ENCODE peak calls at places on chromosomes 4 and X, in four cellular contexts. M is OCI-M1, T is hypothalamus, U is psoas muscle. C is an unnamed sample.

GRCh38 chrX:103779156-103779555 is 2.5 kb downstream of the PLP1 start:
- DNase-seq in M (no peak), T (no peak), U (no peak), C (no peak)

GRCh38 chrX:9064694-9065093 is 30.8 kb upstream of the FAM9B start:
- DNase-seq in M (no peak), T (no peak), U (no peak), C (no peak)

GRCh38 chr4:7197910-7198309 is 5.6 kb downstream of the SORCS2 start:
- DNase-seq in M (no peak), T (no peak), U (no peak), C (no peak)

GRCh38 chr4:47891928-47892327 is 22.5 kb downstream of the NFXL1 start:
- DNase-seq in M (no peak), T (no peak), U (no peak), C (no peak)

GRCh38 chr4:15003441-15003890 is 1.2 kb downstream of the CPEB2 start:
- DNase-seq in M (peak), T (peak), U (peak), C (peak)

GRCh38 chrX:141669689-141670088 is 28.9 kb downstream of the SPANXD start:
- DNase-seq in M (no peak), T (no peak), U (no peak), C (no peak)

GRCh38 chr4:169723207-169723606 is 34.5 kb downstream of the HPF1 start:
- DNase-seq in M (peak), T (no peak), U (no peak), C (no peak)

GRCh38 chr4:188107931-188108843 is 1.2 kb downstream of the TRIML2 start:
- DNase-seq in M (no peak), T (no peak), U (no peak), C (peak)

GRCh38 chr4:10753326-10753725 is 68.8 kb upstream of the CLNK start:
- DNase-seq in M (no peak), T (no peak), U (no peak), C (no peak)

GRCh38 chr4:160811956-160812355 is 1351.8 kb downstream of the FSTL5 start:
- DNase-seq in M (no peak), T (no peak), U (no peak), C (no peak)

GRCh38 chrX:136920001-136920400 is 39.5 kb upstream of the RBMX start:
- DNase-seq in M (no peak), T (no peak), U (no peak), C (no peak)

GRCh38 chr4:82415922-82416365 is 14.3 kb downstream of the HNRNPDL start:
- DNase-seq in M (no peak), T (no peak), U (no peak), C (no peak)

GRCh38 chr4:105624530-105624929 is 72.1 kb downstream of the ARHGEF38 start:
- DNase-seq in M (peak), T (no peak), U (peak), C (no peak)

GRCh38 chr4:7365472-7366179 is 69.1 kb downstream of the PSAPL1 start:
- DNase-seq in M (no peak), T (no peak), U (no peak), C (no peak)

GRCh38 chr4:55079451-55080173 is 45.8 kb downstream of the KDR start:
- DNase-seq in M (no peak), T (no peak), U (no peak), C (no peak)

GRCh38 chrX:13764765-13765164 is 30.2 kb downstream of the OFD1 start:
- DNase-seq in M (no peak), T (no peak), U (no peak), C (no peak)

GRCh38 chrX:22365460-22365859 is 92.7 kb downstream of the CBLL2 start:
- DNase-seq in M (no peak), T (no peak), U (no peak), C (peak)

GRCh38 chr4:139841464-139842195 is 176.0 kb downstream of the MGST2 start:
- DNase-seq in M (peak), T (no peak), U (no peak), C (no peak)

GRCh38 chrX:54891573-54891972 is 29.1 kb upstream of the TRO start:
- DNase-seq in M (peak), T (no peak), U (no peak), C (no peak)

GRCh38 chrX:131827935-131828334 is 195.2 kb upstream of the STK26 start:
- DNase-seq in M (peak), T (no peak), U (no peak), C (no peak)

GRCh38 chr4:19776021-19776459 is 475.7 kb upstream of the SLIT2 start:
- DNase-seq in M (no peak), T (no peak), U (no peak), C (peak)

C was measured in foreskin keratinocyte.